ENCODE peak calls at places on chromosome X, in ten cellular contexts. B is HepG2, C is fibroblast of lung, A is HCT116, N is GM23338, O is H9, R is hepatocyte, V is mesendoderm, K is A549, J is endothelial cell of umbilical vein. F is an unnamed sample.

GRCh38 chrX:65596270-65596669 is 61.7 kb upstream of the LAS1L start:
- DNase-seq in B (no peak), C (peak), A (no peak), N (no peak), O (no peak), R (no peak), V (peak), K (no peak), J (peak), F (peak)

GRCh38 chrX:97858592-97858991 is 974.9 kb downstream of the RPA4 start:
- DNase-seq in B (no peak), C (peak), A (no peak), N (no peak), O (no peak), R (no peak), V (no peak), K (no peak), J (peak), F (peak)

GRCh38 chrX:30680618-30681017 is 27.4 kb downstream of the GK start:
- DNase-seq in B (no peak), C (no peak), A (no peak), N (no peak), O (no peak), R (no peak), V (peak), K (no peak), J (no peak), F (no peak)

GRCh38 chrX:145002776-145003175 is 244.5 kb upstream of the SPANXN1 start:
- DNase-seq in B (no peak), C (peak), A (no peak), N (no peak), O (no peak), R (no peak), V (peak), K (no peak), J (no peak), F (peak)

GRCh38 chrX:42680651-42681050 is 97.3 kb downstream of the PPP1R2C start:
- DNase-seq in B (no peak), C (peak), A (no peak), N (peak), O (peak), R (peak), V (peak), K (no peak), J (peak), F (no peak)

GRCh38 chrX:68829594-68830485 is 1.0 kb downstream of the EFNB1 start:
- DNase-seq in B (no peak), C (peak), A (no peak), N (peak), O (peak), R (peak), V (no peak), K (peak), J (peak), F (no peak)

GRCh38 chrX:16250296-16250695 is 83.0 kb downstream of the MAGEB17 start:
- DNase-seq in B (no peak), C (peak), A (no peak), N (no peak), O (no peak), R (no peak), V (no peak), K (no peak), J (no peak), F (no peak)

GRCh38 chrX:23478056-23478455 is 143.4 kb downstream of the PTCHD1 start:
- DNase-seq in B (no peak), C (peak), A (no peak), N (no peak), O (no peak), R (no peak), V (no peak), K (no peak), J (no peak), F (peak)

GRCh38 chrX:21873063-21873785 is 17.4 kb downstream of the YY2 start:
- DNase-seq in B (no peak), C (peak), A (no peak), N (no peak), O (no peak), R (no peak), V (no peak), K (no peak), J (no peak), F (no peak)

GRCh38 chrX:30906726-30907125 is 17.7 kb upstream of the TAB3 start:
- DNase-seq in B (no peak), C (peak), A (peak), N (no peak), O (no peak), R (no peak), V (no peak), K (no peak), J (no peak), F (peak)

GRCh38 chrX:153762636-153763173 is 1.3 kb upstream of the PLXNB3 start:
- DNase-seq in B (no peak), C (no peak), A (no peak), N (no peak), O (no peak), R (no peak), V (no peak), K (no peak), J (no peak), F (no peak)

GRCh38 chrX:129785160-129785947 is 5.6 kb downstream of the SASH3 start:
- DNase-seq in B (no peak), C (no peak), A (no peak), N (no peak), O (no peak), R (no peak), V (no peak), K (no peak), J (no peak), F (no peak)

GRCh38 chrX:150730719-150731118 is 37.5 kb downstream of the MTMR1 start:
- DNase-seq in B (no peak), C (peak), A (no peak), N (no peak), O (no peak), R (no peak), V (no peak), K (no peak), J (no peak), F (no peak)

GRCh38 chrX:122238801-122239200 is 945.3 kb upstream of the GRIA3 start:
- DNase-seq in B (no peak), C (peak), A (no peak), N (no peak), O (no peak), R (no peak), V (no peak), K (no peak), J (no peak), F (no peak)

GRCh38 chrX:23434356-23434884 is 99.8 kb downstream of the PTCHD1 start:
- DNase-seq in B (no peak), C (peak), A (no peak), N (no peak), O (no peak), R (peak), V (no peak), K (no peak), J (no peak), F (peak)

GRCh38 chrX:10047631-10048030 is 80.5 kb downstream of the CLDN34 start:
- DNase-seq in B (no peak), C (no peak), A (no peak), N (no peak), O (no peak), R (no peak), V (no peak), K (no peak), J (peak), F (no peak)

GRCh38 chrX:78997870-78998558 is 52.8 kb downstream of the P2RY10 start:
- DNase-seq in B (no peak), C (no peak), A (no peak), N (peak), O (no peak), R (no peak), V (no peak), K (no peak), J (no peak), F (no peak)

GRCh38 chrX:34877451-34877850 is 65.1 kb upstream of the FAM47B start:
- DNase-seq in B (no peak), C (peak), A (no peak), N (no peak), O (no peak), R (no peak), V (no peak), K (no peak), J (no peak), F (no peak)

GRCh38 chrX:14398725-14399124 is 130.6 kb upstream of the GLRA2 start:
- DNase-seq in B (no peak), C (no peak), A (no peak), N (no peak), O (no peak), R (peak), V (no peak), K (peak), J (no peak), F (peak)

GRCh38 chrX:97841544-97842179 is 958.0 kb downstream of the RPA4 start:
- DNase-seq in B (no peak), C (no peak), A (no peak), N (no peak), O (no peak), R (no peak), V (no peak), K (no peak), J (no peak), F (no peak)

GRCh38 chrX:71067079-71067478 is 1.1 kb downstream of the SNX12 start:
- DNase-seq in B (no peak), C (no peak), A (no peak), N (no peak), O (no peak), R (peak), V (no peak), K (no peak), J (no peak), F (no peak)

GRCh38 chrX:14095702-14096101 is 66.0 kb upstream of the GEMIN8 start:
- DNase-seq in B (peak), C (peak), A (peak), N (peak), O (peak), R (peak), V (peak), K (peak), J (peak), F (peak)

GRCh38 chrX:10175317-10175871 is 18.6 kb downstream of the CLCN4 start:
- DNase-seq in B (no peak), C (peak), A (no peak), N (no peak), O (no peak), R (peak), V (no peak), K (no peak), J (peak), F (no peak)

GRCh38 chrX:13387656-13388421 is 68.0 kb upstream of the ATXN3L start:
- DNase-seq in B (no peak), C (peak), A (no peak), N (no peak), O (no peak), R (no peak), V (no peak), K (no peak), J (no peak), F (peak)

GRCh38 chrX:66163849-66164401 is at the start of gene HEPH:
- DNase-seq in B (no peak), C (peak), A (no peak), N (peak), O (peak), R (peak), V (peak), K (no peak), J (no peak), F (no peak)

GRCh38 chrX:16665089-16665488 is 15.1 kb downstream of the S100G start:
- DNase-seq in B (no peak), C (peak), A (no peak), N (no peak), O (no peak), R (no peak), V (no peak), K (no peak), J (peak), F (no peak)

GRCh38 chrX:130669233-130669632 is 233.8 kb downstream of the ENOX2 start:
- DNase-seq in B (no peak), C (peak), A (no peak), N (no peak), O (no peak), R (no peak), V (no peak), K (no peak), J (no peak), F (peak)

GRCh38 chrX:21926527-21927278 is 13.8 kb upstream of the SMS start:
- DNase-seq in B (peak), C (peak), A (peak), N (peak), O (no peak), R (peak), V (peak), K (peak), J (peak), F (peak)

GRCh38 chrX:113726009-113726408 is 857.9 kb upstream of the HTR2C start:
- DNase-seq in B (no peak), C (no peak), A (no peak), N (no peak), O (no peak), R (no peak), V (no peak), K (no peak), J (no peak), F (no peak)

GRCh38 chrX:113726466-113726865 is 857.4 kb upstream of the HTR2C start:
- DNase-seq in B (no peak), C (no peak), A (no peak), N (no peak), O (no peak), R (no peak), V (no peak), K (no peak), J (no peak), F (no peak)

GRCh38 chrX:113726898-113727297 is 857.0 kb upstream of the HTR2C start:
- DNase-seq in B (no peak), C (peak), A (no peak), N (no peak), O (no peak), R (no peak), V (no peak), K (no peak), J (no peak), F (no peak)

DNA sequence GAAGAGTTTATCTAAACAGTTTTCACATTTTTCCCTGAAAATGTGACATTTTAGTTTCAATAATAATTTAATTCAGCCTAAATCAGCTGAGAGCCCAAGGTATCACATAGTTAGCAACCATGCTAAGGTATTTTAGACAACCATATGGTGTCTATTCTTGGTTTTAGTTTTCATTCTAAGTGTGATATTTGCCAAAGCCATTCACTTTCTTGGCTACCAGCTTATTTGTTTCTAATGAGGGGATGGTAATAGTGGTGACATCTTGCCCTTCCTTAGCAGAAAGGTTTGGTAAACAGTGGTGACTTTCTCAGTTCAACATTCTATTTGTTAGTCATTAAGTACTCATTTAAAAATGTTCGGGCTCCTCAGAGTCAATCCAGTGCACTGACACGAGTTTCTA is 854.9 kb upstream of the HTR2C start:
- DNase-seq in B (no peak), C (no peak), A (no peak), N (no peak), O (no peak), R (no peak), V (no peak), K (no peak), J (no peak), F (no peak)
- H3K4me2 ChIP-seq in B (no peak), C (no peak), A (no peak), N (no peak), O (no peak), R (no peak), V (no peak), K (no peak), J (no peak), F (no peak)

GRCh38 chrX:72216973-72217372 is 21.9 kb downstream of the ERCC6L start:
- DNase-seq in B (no peak), C (no peak), A (no peak), N (no peak), O (no peak), R (no peak), V (no peak), K (no peak), J (no peak), F (no peak)
- H3K4me2 ChIP-seq in B (no peak), C (no peak), A (no peak), N (no peak), O (no peak), R (no peak), V (no peak), K (no peak), J (no peak), F (no peak)

GRCh38 chrX:38335382-38335781 is 8.1 kb upstream of the RPGR start:
- DNase-seq in B (no peak), C (no peak), A (no peak), N (no peak), O (no peak), R (no peak), V (no peak), K (no peak), J (no peak), F (no peak)
- H3K4me2 ChIP-seq in B (no peak), C (no peak), A (no peak), N (no peak), O (no peak), R (no peak), V (no peak), K (no peak), J (no peak), F (no peak)

GRCh38 chrX:49919617-49920016 is 2.8 kb upstream of the CLCN5 start:
- DNase-seq in B (peak), C (peak), A (no peak), N (peak), O (peak), R (peak), V (peak), K (peak), J (peak), F (peak)
- H3K4me2 ChIP-seq in B (peak), C (no peak), A (no peak), N (no peak), O (no peak), R (no peak), V (no peak), K (no peak), J (no peak), F (no peak)

DNA sequence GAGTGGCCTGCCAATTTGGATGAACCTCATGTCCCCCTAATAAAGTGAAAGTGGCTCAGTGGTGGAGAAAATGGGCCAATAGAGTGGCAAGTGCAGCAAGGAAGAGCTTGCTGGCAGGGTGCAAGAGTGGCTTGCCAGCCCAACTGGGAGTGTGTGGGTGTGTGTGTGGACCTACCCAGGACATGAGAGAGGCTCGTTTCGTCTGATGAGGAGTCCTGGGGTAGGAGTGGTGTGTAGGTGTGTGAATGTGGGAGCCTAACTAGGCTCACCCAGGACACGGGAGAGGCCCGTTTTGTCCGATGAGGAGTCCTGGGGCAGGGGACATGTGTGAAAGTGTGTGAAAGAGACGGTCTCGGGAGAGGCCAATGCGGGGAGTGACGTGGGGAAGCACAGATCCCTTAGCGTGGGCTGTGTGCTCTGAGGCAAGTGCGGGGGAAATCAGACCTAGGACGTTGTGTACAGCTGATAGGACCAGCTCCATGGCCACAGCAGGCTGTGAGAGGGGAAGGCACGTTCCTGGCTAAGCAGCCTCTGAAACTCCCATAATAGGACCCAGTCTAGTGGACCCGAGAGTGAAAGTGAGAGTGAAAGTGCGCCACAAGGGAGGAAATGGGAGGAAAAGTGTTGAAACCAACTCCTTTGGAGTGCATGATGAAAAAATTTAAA is 5.3 kb downstream of the GAGE10 start:
- DNase-seq in B (no peak), C (no peak), A (no peak), N (no peak), O (no peak), R (no peak), V (no peak), K (no peak), J (peak), F (no peak)
- H3K4me2 ChIP-seq in B (peak), C (peak), A (no peak), N (peak), O (peak), R (peak), V (no peak), K (peak), J (peak), F (peak)

GRCh38 chrX:3815896-3816664 is 102.6 kb upstream of the PRKX start:
- DNase-seq in B (peak), C (peak), A (peak), N (peak), O (peak), R (peak), V (peak), K (peak), J (peak), F (peak)
- H3K4me2 ChIP-seq in B (peak), C (peak), A (peak), N (peak), O (peak), R (peak), V (peak), K (peak), J (peak), F (peak)

GRCh38 chrX:11254417-11255109 is 38.6 kb upstream of the AMELX start:
- DNase-seq in B (no peak), C (no peak), A (no peak), N (no peak), O (no peak), R (peak), V (no peak), K (no peak), J (no peak), F (no peak)
- H3K4me2 ChIP-seq in B (no peak), C (no peak), A (no peak), N (no peak), O (no peak), R (no peak), V (no peak), K (no peak), J (no peak), F (no peak)

DNA sequence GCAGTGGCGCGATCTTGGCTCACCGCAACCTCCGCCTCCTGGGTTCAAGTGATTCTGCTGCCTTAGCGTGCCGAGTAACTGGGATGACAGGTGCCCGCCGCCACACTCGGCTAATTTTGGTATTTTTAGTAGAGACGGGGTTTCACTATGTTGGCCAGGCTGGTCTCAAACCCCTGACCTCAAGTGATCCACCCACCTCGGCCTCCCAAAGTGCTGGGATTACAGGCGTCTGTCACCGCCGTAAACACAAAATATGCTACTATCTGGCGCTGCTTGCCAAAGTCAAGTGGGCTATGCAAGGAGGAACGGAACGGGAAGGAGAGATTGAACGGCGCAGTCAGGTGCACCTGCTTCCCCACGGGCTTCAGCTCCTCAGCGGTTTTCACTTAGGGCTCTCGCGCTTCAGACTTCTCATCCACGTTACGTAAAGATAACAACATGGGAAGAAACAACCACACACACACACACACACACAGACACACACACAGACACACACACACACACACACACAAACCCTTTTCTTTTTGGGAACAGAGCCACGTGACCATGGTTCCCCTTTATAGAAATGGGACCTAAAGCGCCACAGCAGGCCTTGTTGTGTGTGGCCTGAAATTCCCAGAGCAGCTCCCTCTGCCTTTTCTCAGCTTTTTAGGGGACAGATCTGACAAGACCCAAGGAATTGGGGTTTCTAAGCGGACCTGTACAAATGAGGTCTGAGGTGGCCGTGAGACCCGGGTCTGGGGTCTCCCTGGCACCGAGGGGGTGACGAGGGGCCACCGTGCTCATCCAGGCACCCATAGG is 1.5 kb downstream of the P2RY8 start:
- DNase-seq in B (no peak), C (no peak), A (no peak), N (no peak), O (no peak), R (no peak), V (no peak), K (no peak), J (no peak), F (no peak)
- H3K4me2 ChIP-seq in B (peak), C (no peak), A (no peak), N (no peak), O (no peak), R (no peak), V (no peak), K (no peak), J (no peak), F (no peak)

GRCh38 chrX:25012793-25013592 is 2.8 kb downstream of the ARX start:
- DNase-seq in B (no peak), C (no peak), A (no peak), N (no peak), O (peak), R (no peak), V (no peak), K (peak), J (no peak), F (no peak)
- H3K4me2 ChIP-seq in B (peak), C (no peak), A (peak), N (peak), O (peak), R (peak), V (no peak), K (peak), J (no peak), F (peak)

GRCh38 chrX:25191403-25191802 is 175.6 kb upstream of the ARX start:
- DNase-seq in B (no peak), C (no peak), A (no peak), N (peak), O (no peak), R (no peak), V (peak), K (peak), J (no peak), F (peak)
- H3K4me2 ChIP-seq in B (no peak), C (no peak), A (no peak), N (no peak), O (no peak), R (no peak), V (no peak), K (no peak), J (no peak), F (no peak)

F was measured in PC-3.